ENCODE peak calls at places on chromosomes 2 and 18, in seven cellular contexts. S is T follicular helper cell; V is midbrain; I is psoas muscle; A is stimulated activated CD8-positive, alpha-beta memory T cell treated with anti-CD3 and anti-CD28 coated beads, Interleukin-15, amount 100 ng/mL, for 24 hours; Q is ovary; R is NCI-H748 treated with DMSO at 0.1 percent for 48 hours. F is an unnamed sample.
A peak's percentile ranks its signal among the peaks of the same experiment; 100 is the strongest.

GRCh38 chr18:26493021-26493420 is 55.3 kb downstream of the KCTD1 start:
- DNase-seq in S (no peak), V (no peak), I (no peak), A (no peak), Q (no peak), R (no peak), F (no peak)

GRCh38 chr2:88220733-88221132 is 50.6 kb downstream of the THNSL2 start:
- DNase-seq in S (no peak), V (no peak), I (no peak), A (no peak), Q (no peak), R (no peak), F (no peak)

GRCh38 chr2:10935953-10936942 is 24.5 kb downstream of the KCNF1 start:
- DNase-seq in S (no peak), V (no peak), I (no peak), A (no peak), Q (no peak), R (peak; percentile 29), F (peak; percentile 14)

GRCh38 chr2:143284087-143284675 is 155.0 kb downstream of the ARHGAP15 start:
- DNase-seq in S (no peak), V (peak; percentile 1), I (no peak), A (no peak), Q (no peak), R (no peak), F (no peak)

GRCh38 chr18:57670046-57670445 is 48.4 kb upstream of the NARS1 start:
- DNase-seq in S (no peak), V (no peak), I (no peak), A (no peak), Q (no peak), R (no peak), F (no peak)

GRCh38 chr2:211879323-211879722 is 659.3 kb downstream of the ERBB4 start:
- DNase-seq in S (no peak), V (no peak), I (no peak), A (no peak), Q (no peak), R (no peak), F (no peak)

GRCh38 chr2:58484201-58484600 is 243.1 kb upstream of the FANCL start:
- DNase-seq in S (no peak), V (no peak), I (no peak), A (no peak), Q (no peak), R (no peak), F (no peak)

GRCh38 chr2:218995972-218996644 is 2.9 kb upstream of the CRYBA2 start:
- DNase-seq in S (peak; percentile 61), V (peak; percentile 89), I (peak; percentile 90), A (peak; percentile 71), Q (peak; percentile 86), R (peak; percentile 82), F (peak; percentile 61)

GRCh38 chr2:62505649-62506420 is at the start of gene TMEM17:
- DNase-seq in S (no peak), V (peak; percentile 94), I (peak; percentile 95), A (peak; percentile 18), Q (peak; percentile 96), R (peak; percentile 63), F (peak; percentile 95)

GRCh38 chr18:53715243-53715853 is 509.1 kb downstream of the MBD2 start:
- DNase-seq in S (no peak), V (no peak), I (no peak), A (no peak), Q (no peak), R (no peak), F (no peak)

GRCh38 chr2:58479557-58480120 is 238.5 kb upstream of the FANCL start:
- DNase-seq in S (no peak), V (no peak), I (no peak), A (no peak), Q (no peak), R (peak; percentile 73), F (no peak)

GRCh38 chr2:232162191-232162590 is 200.7 kb downstream of the DIS3L2 start:
- DNase-seq in S (no peak), V (no peak), I (no peak), A (no peak), Q (no peak), R (no peak), F (no peak)

GRCh38 chr2:168912466-168913170 is 11.5 kb downstream of the G6PC2 start:
- DNase-seq in S (no peak), V (peak; percentile 36), I (peak; percentile 70), A (no peak), Q (peak; percentile 55), R (peak; percentile 61), F (no peak)

GRCh38 chr2:161873689-161874088 is 200.3 kb downstream of the DPP4 start:
- DNase-seq in S (no peak), V (no peak), I (no peak), A (no peak), Q (no peak), R (no peak), F (no peak)

GRCh38 chr2:7994397-7994951 is 687.4 kb upstream of the ID2 start:
- DNase-seq in S (no peak), V (no peak), I (no peak), A (no peak), Q (peak; percentile 31), R (peak; percentile 47), F (no peak)

GRCh38 chr2:90207454-90208058 is 1516.1 kb downstream of the RPIA start:
- DNase-seq in S (no peak), V (no peak), I (no peak), A (no peak), Q (no peak), R (no peak), F (no peak)

GRCh38 chr2:170425291-170425751 is 247.4 kb downstream of the MYO3B start:
- DNase-seq in S (no peak), V (no peak), I (no peak), A (no peak), Q (no peak), R (no peak), F (no peak)

GRCh38 chr2:191539068-191539467 is 138.9 kb upstream of the NABP1 start:
- DNase-seq in S (peak; percentile 10), V (no peak), I (no peak), A (no peak), Q (no peak), R (no peak), F (no peak)

GRCh38 chr2:61707984-61708852 is 145.6 kb downstream of the FAM161A start:
- DNase-seq in S (no peak), V (no peak), I (no peak), A (no peak), Q (no peak), R (peak; percentile 31), F (no peak)

GRCh38 chr2:23537991-23538390 is 153.0 kb downstream of the KLHL29 start:
- DNase-seq in S (no peak), V (no peak), I (no peak), A (no peak), Q (no peak), R (no peak), F (no peak)